ENCODE peak calls at places on chromosome 22, in five cellular contexts. V is H9, E is mesenchymal stem cell, K is H1, G is IMR-90. U is an unnamed sample.
A peak's percentile ranks its signal among the peaks of the same experiment; 100 is the strongest.

GRCh38 chr22:28891156-28891733 is 7.9 kb downstream of the ZNRF3 start:
- DNase-seq in V (no peak), E (no peak), K (no peak), G (no peak), U (no peak)

GRCh38 chr22:43723816-43724215 is 88.3 kb downstream of the EFCAB6 start:
- DNase-seq in V (no peak), E (no peak), K (peak; percentile 34), G (peak; percentile 13), U (no peak)

GRCh38 chr22:46122511-46122971 is 27.8 kb upstream of the PPARA start:
- DNase-seq in V (peak; percentile 72), E (peak; percentile 65), K (peak; percentile 90), G (peak; percentile 46), U (peak; percentile 51)

GRCh38 chr22:24284747-24285203 is 14.1 kb downstream of the SPECC1L start:
- DNase-seq in V (no peak), E (peak; percentile 54), K (no peak), G (peak; percentile 53), U (peak; percentile 71)

GRCh38 chr22:26725012-26725676 is 67.8 kb downstream of the MIAT start:
- DNase-seq in V (no peak), E (no peak), K (no peak), G (no peak), U (no peak)

GRCh38 chr22:24977370-24978230 is 25.1 kb downstream of the KIAA1671 start:
- DNase-seq in V (no peak), E (peak; percentile 54), K (peak; percentile 57), G (no peak), U (peak; percentile 80)

GRCh38 chr22:32649515-32650200 is 151.8 kb upstream of the TIMP3 start:
- DNase-seq in V (no peak), E (peak; percentile 93), K (no peak), G (peak; percentile 81), U (no peak)

GRCh38 chr22:24759765-24760164 is 14.8 kb downstream of the PIWIL3 start:
- DNase-seq in V (no peak), E (no peak), K (no peak), G (no peak), U (no peak)

GRCh38 chr22:28604961-28605360 is 74.7 kb downstream of the TTC28 start:
- DNase-seq in V (no peak), E (no peak), K (no peak), G (peak; percentile 17), U (no peak)

GRCh38 chr22:41023299-41023623 is 69.1 kb upstream of the EP300 start:
- DNase-seq in V (no peak), E (no peak), K (no peak), G (no peak), U (no peak)

GRCh38 chr22:31085928-31086327 is 4.8 kb downstream of the SMTN start:
- DNase-seq in V (no peak), E (no peak), K (no peak), G (no peak), U (no peak)

GRCh38 chr22:42820075-42820763 is 36.9 kb downstream of the ARFGAP3 start:
- DNase-seq in V (no peak), E (peak; percentile 79), K (no peak), G (peak; percentile 93), U (peak; percentile 37)

GRCh38 chr22:44735518-44736428 is 16.6 kb upstream of the ARHGAP8 start:
- DNase-seq in V (peak; percentile 89), E (peak; percentile 41), K (peak; percentile 100), G (peak; percentile 41), U (peak; percentile 66)

GRCh38 chr22:39428597-39429071 is 28.2 kb upstream of the MGAT3 start:
- DNase-seq in V (peak; percentile 94), E (no peak), K (peak; percentile 85), G (no peak), U (peak; percentile 100)

GRCh38 chr22:26339755-26340154 is 89.3 kb upstream of the ASPHD2 start:
- DNase-seq in V (no peak), E (no peak), K (no peak), G (no peak), U (no peak)

GRCh38 chr22:38569181-38569971 is 607 bp downstream of the DMC1 start:
- DNase-seq in V (no peak), E (peak; percentile 6), K (peak; percentile 80), G (no peak), U (no peak)

GRCh38 chr22:31579835-31580242 is 82.2 kb downstream of the PISD start:
- DNase-seq in V (no peak), E (no peak), K (no peak), G (no peak), U (no peak)

GRCh38 chr22:30286813-30287625 is 2.3 kb downstream of the CASTOR1 start:
- DNase-seq in V (peak; percentile 88), E (peak; percentile 55), K (peak; percentile 98), G (peak; percentile 46), U (peak; percentile 73)

GRCh38 chr22:25352294-25352680 is 132.8 kb downstream of the CRYBB2 start:
- DNase-seq in V (no peak), E (no peak), K (no peak), G (no peak), U (no peak)

GRCh38 chr22:25334091-25334490 is 114.7 kb downstream of the CRYBB2 start:
- DNase-seq in V (peak; percentile 85), E (no peak), K (peak; percentile 94), G (peak; percentile 16), U (peak; percentile 74)

GRCh38 chr22:31870890-31871289 is 73.4 kb upstream of the YWHAH start:
- DNase-seq in V (no peak), E (peak; percentile 97), K (no peak), G (peak; percentile 83), U (no peak)

GRCh38 chr22:44160416-44160815 is 20.3 kb upstream of the PARVG start:
- DNase-seq in V (no peak), E (no peak), K (no peak), G (no peak), U (no peak)

GRCh38 chr22:30064172-30064571 is 16.1 kb upstream of the HORMAD2 start:
- DNase-seq in V (no peak), E (no peak), K (no peak), G (no peak), U (no peak)

DNA sequence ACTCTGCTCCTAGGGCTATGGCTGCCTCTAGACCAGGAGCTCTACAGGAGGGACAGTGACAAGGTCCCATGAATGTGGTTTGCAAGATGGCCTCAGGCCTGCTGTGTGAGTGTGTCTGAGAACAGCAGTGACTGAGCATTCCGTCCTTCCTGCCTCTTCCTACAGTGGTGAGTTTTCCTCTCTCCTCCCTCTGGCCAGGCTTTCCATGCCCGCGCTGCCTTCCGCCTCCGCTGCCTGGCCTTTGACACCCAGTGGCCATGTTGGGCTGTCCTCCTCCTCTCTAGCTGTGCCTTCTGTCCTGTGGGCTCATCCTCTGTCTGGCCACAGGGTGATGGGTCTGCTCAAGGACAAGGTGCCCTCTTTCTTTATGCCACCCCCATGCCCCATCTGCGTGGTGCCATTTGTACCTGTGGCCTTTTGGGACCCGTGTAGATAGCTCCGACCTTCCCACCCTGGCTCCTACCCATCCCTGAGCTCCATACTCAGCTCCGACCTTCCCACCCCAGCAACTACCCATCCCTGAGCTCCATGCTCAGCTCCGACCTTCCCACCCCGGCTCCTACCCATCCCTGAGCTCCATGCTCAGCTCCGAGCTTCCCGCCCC is 970.4 kb downstream of the BRD1 start:
- DNase-seq in V (peak; percentile 8), E (no peak), K (no peak), G (no peak), U (no peak)
- H2BK5ac ChIP-seq in V (no peak overlapping the region), E (no peak overlapping the region), K (no peak overlapping the region), G (no peak overlapping the region), U (no peak overlapping the region)

DNA sequence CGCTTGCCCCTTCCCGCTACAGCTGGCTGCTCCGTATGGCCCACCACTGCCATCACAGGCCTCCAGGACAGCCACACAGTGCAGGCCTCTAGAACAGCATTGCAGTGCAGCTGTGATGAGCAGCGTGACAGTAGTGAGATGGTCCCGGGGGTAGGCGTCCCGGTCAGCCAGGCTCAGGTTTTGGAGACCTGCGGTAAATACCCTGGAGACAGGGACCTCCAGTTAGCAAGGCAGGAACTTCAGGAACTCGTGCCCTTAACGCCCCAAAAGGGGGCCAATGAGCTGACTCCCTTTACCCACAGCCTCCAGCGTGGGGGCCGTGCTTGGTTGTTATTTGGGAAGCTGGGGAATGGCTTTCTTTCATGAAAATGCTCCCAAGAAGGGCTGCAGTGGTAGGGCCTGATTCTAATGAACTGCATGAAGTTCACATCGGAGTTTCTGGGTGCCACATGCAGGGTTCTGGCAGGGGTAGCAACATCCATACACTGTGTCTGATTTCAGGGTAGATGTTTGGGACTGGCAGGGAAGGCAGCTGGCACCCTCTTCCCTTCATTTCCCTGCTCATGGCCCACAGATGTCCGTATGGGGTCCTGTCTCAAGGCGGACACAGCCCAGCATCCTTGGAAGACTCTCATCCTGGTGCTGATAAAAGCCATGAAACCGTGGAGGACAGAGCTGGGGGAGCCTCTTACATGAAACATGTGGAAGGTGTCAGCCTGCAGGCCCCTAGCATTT is 440.5 kb downstream of the TBC1D22A start:
- DNase-seq in V (no peak), E (no peak), K (peak; percentile 1), G (no peak), U (no peak)
- H3K4ac ChIP-seq in V (no peak overlapping the region), E (no peak overlapping the region), K (no peak overlapping the region), G (no peak overlapping the region), U (no peak overlapping the region)

GRCh38 chr22:20015971-20016733 is 471 bp downstream of the ARVCF start:
- DNase-seq in V (peak; percentile 58), E (peak; percentile 37), K (peak; percentile 82), G (no peak), U (peak; percentile 36)

GRCh38 chr22:20013382-20013871 is 3.2 kb downstream of the ARVCF start:
- DNase-seq in V (peak; percentile 91), E (peak; percentile 60), K (peak; percentile 85), G (peak; percentile 47), U (peak; percentile 79)

GRCh38 chr22:20014526-20015186 is 2.0 kb downstream of the ARVCF start:
- DNase-seq in V (no peak), E (no peak), K (no peak), G (no peak), U (no peak)

GRCh38 chr22:20016734-20017621 is at the start of gene ARVCF:
- DNase-seq in V (peak; percentile 91), E (peak; percentile 89), K (peak; percentile 98), G (peak; percentile 85), U (peak; percentile 92)

DNA sequence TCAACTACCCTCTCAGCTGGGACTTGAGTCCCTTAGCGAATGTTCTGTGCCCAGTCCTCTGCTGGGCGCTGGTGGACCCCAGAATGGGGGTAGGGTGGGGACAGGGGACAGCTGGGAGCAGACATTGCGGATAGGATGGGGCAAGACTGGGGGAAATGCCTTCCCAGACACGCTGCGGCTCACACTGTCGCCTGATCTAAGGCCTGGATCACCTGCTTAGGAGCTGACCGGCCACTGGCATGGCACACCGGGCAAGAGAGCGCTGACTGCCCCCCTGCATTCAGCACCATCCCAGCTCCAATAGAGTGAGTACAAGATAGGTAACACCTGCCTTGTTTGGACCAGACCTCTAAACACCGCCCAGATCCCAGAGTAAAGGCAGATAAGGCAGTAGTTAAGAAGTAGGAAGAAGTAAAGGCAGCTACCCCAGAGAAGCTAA is 1.4 kb downstream of the ARVCF start:
- DNase-seq in V (no peak), E (no peak), K (no peak), G (no peak), U (no peak)
- H2BK5ac ChIP-seq in V (no peak overlapping the region), E (no peak overlapping the region), K (no peak overlapping the region), G (no peak overlapping the region), U (no peak overlapping the region)

DNA sequence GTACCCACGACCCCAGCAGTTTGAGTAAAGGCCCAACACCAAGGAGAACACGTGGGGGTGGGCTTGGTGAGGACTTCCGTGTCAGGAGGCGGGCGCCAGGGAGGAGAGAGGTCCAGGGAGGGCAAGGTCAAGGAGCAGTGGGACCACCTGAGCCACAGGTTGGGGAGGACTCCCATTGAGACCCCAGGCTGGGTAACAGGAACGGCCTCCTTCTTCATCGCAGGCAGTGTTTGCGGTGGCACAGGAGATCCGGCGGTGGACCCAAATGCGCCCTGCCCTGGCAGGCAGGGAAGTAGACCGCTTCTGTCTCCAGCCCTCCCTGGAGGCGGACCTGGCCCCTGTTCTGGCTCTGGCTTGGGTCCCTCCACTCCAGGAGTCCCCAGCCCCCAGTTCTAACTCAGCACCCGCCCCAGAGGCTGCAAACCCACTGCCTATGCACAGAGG is 5.9 kb upstream of the TBX1 start:
- DNase-seq in V (peak; percentile 49), E (no peak), K (peak; percentile 70), G (no peak), U (no peak)
- H3K4ac ChIP-seq in V (no peak overlapping the region), E (no peak overlapping the region), K (no peak overlapping the region), G (no peak overlapping the region), U (no peak overlapping the region)

U was measured in mesendoderm.